ENCODE peak calls at places on chromosomes 6 and 20, in six cellular contexts. Z is dorsolateral prefrontal cortex; W is tibial nerve; A is prostate gland; H is CD4-positive, alpha-beta T cell; C is HCT116. M is an unnamed sample.

GRCh38 chr6:89387516-89388222 is 24.4 kb downstream of the RRAGD start:
- DNase-seq in C (no peak), W (no peak), A (no peak), H (no peak), Z (no peak), M (no peak)

GRCh38 chr6:45746046-45746445 is 269.6 kb downstream of the CLIC5 start:
- DNase-seq in C (no peak), Z (no peak), A (no peak), H (no peak), W (no peak), M (no peak)

GRCh38 chr6:121309768-121310473 is 24.4 kb downstream of the TBC1D32 start:
- DNase-seq in H (no peak), A (no peak), W (no peak), C (no peak), Z (no peak), M (peak; percentile 68)

GRCh38 chr6:99512033-99512432 is 3.2 kb downstream of the USP45 start:
- DNase-seq in A (no peak), Z (no peak), H (no peak), W (no peak), C (no peak), M (no peak)

GRCh38 chr6:18503588-18504231 is 116.6 kb downstream of the RNF144B start:
- DNase-seq in W (peak; percentile 24), A (peak; percentile 71), C (peak; percentile 61), Z (peak; percentile 60), H (no peak), M (peak; percentile 85)

GRCh38 chr6:14772188-14772587 is 473.7 kb upstream of the JARID2 start:
- DNase-seq in Z (no peak), C (no peak), W (no peak), A (no peak), H (no peak), M (no peak)

GRCh38 chr20:50850721-50851286 is 55.9 kb downstream of the BCAS4 start:
- DNase-seq in A (no peak), Z (no peak), W (no peak), H (no peak), C (no peak), M (peak; percentile 66)

GRCh38 chr6:134903448-134903847 is 46.5 kb downstream of the ALDH8A1 start:
- DNase-seq in A (no peak), W (no peak), C (no peak), H (no peak), Z (no peak), M (peak; percentile 62)

GRCh38 chr6:33586108-33586640 is 6.1 kb upstream of the BAK1 start:
- DNase-seq in W (no peak), A (no peak), C (no peak), Z (no peak), H (no peak), M (no peak)

GRCh38 chr20:31848088-31848999 is 2.9 kb upstream of the FOXS1 start:
- DNase-seq in W (no peak), C (no peak), H (no peak), A (no peak), Z (no peak), M (no peak)
- TF ChIP-seq CTCF in W (no peak), C (no peak), H (no peak), A (no peak), Z (no peak), M (no peak)

DNA sequence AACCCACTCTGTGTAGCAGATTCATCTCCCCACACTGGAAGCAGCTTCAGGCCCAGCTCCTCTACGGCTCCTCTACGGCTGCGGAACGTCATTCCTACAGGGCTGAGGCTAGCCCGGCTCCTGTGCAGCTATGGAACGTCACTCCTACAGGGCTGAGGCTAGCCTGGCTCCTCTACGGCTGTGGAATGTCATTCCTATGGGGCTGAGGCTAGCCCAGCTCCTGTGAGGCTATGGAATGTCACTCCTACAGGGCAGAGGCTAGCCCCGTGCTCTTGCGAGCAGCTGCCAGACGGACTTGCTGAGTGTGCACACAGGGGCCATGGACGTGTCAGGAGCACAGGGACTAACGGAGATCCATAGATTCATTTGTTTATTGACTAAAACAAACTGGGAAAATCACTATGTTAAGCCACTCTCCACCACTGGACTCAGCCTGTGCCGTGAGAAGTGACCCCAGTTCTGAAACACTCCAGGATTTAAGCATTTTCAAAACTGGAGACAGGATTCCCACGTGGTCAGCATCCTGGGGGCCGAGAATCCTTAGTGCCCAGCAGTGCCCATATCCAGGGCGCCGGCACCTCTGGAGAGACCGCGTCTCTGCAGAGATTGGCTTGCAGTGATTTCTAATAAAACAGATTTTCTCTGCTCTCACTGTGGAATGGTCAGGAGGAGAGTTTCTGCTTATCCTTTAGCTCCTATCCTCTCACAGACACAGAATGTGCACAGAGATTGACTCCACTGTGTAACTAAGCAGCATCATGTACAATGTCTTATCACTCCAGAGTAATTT is 5.0 kb downstream of the KCNQ2 start:
- DNase-seq in H (no peak), W (no peak), Z (no peak), A (no peak), C (no peak), M (no peak)
- H3K27me3 ChIP-seq in H (peaks cover 49% of the 10 kb centered on the region), W (peaks cover 93% of the 10 kb centered on the region), Z (peaks cover 8% of the 10 kb centered on the region), A (peaks cover 15% of the 10 kb centered on the region), C (no peaks in the 10 kb centered on the region), M (peaks cover 26% of the 10 kb centered on the region)

GRCh38 chr6:157201083-157201482 is 122.2 kb downstream of the TMEM242 start:
- DNase-seq in Z (no peak), A (no peak), H (no peak), W (no peak), C (no peak), M (peak; percentile 53)
- H3K27ac ChIP-seq in Z (no peak overlapping the region), A (no peak overlapping the region), H (no peak overlapping the region), W (no peak overlapping the region), C (no peak overlapping the region), M (no peak overlapping the region)

GRCh38 chr6:126422912-126423311 is 83.0 kb downstream of the CENPW start:
- DNase-seq in W (no peak), Z (no peak), H (no peak), A (no peak), C (no peak), M (no peak)
- TF ChIP-seq CTCF in W (no peak), Z (no peak), H (no peak), A (no peak), C (no peak), M (no peak)

GRCh38 chr20:35292504-35293285 is 470 bp upstream of the FAM83C start:
- DNase-seq in C (no peak), A (no peak), H (no peak), Z (no peak), W (no peak), M (peak; percentile 86)

GRCh38 chr20:35291654-35292503 is at the start of gene FAM83C:
- DNase-seq in A (no peak), H (no peak), C (no peak), Z (no peak), W (no peak), M (peak; percentile 55)

GRCh38 chr20:35295058-35295457 is 2.8 kb upstream of the FAM83C start:
- DNase-seq in H (no peak), A (no peak), Z (no peak), W (no peak), C (no peak), M (no peak)

GRCh38 chr20:35294293-35294685 is 2.1 kb upstream of the FAM83C start:
- DNase-seq in H (no peak), W (no peak), C (no peak), Z (no peak), A (no peak), M (peak; percentile 73)

DNA sequence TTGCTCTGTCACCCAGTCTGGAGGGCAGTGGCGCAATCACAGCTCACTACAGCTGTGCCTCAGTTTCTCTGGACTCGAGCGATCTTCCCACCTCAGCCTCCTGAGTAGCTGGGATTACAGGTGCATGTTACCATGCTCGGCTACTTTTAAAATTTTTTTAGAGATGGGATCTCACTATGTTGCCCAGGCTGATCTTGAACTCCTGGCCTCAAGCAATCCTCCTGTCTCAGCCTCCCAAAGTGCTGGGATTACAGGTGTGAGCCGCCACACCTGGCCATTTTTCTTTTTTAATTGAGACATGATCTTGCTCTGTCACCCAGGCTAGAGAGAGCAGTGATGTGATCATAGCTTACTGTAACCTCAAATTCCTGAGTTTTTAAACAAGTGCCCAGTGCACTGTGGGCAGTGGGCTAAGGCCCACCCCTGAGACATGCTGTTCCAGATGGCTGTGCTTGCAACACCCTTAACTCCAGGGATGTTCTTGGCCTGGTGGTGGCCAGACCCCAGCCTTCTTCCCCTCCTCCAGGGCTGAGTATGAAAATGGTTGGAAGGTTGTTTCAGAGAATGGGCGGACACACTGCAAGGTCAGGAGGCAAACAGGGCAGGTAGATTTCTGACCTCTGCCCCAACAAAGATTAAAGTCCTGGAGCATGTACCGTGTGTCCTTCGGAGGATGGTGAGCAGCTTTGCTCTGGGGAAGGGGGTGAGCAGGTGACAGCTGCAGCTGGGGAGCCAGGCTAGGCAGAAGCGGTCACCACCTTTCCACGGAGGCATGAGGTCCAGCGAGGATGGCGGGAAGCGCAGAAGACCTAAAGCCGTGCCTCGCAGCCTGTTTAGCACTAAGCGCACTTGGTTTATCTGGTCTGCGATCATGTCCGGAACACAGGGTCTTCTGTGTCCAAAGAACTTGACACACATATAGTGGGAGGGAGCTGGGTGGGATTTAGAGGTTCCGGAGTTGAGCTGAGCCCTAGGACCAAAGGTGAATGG is 1.4 kb upstream of the FAM83C start:
- DNase-seq in H (no peak), W (no peak), Z (no peak), A (no peak), C (no peak), M (peak; percentile 73)
- H3K27me3 ChIP-seq in H (no peaks in the 10 kb centered on the region), W (no peaks in the 10 kb centered on the region), Z (peaks cover 2% of the 10 kb centered on the region), A (no peaks in the 10 kb centered on the region), C (no peaks in the 10 kb centered on the region), M (peaks cover 3% of the 10 kb centered on the region)

DNA sequence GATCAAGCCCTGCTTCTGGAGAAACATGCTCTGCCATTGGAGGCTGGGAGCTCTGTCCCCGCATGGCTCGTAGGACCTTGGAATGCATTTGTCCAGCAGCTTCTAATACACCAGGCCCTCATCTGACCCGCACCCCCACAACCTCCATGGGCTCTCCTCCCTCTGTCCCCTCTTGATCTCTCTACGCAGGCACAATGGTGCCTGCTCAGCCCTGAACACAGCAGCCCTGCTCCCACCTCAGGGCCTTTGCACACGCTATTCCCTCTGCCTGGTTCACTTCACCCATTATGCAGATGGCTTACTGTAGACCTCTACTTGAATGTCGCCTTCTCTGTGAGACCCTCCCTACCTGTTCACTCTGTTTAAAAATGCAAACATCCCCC is 27.0 kb upstream of the PTGIS start:
- DNase-seq in W (no peak), Z (no peak), H (no peak), C (no peak), A (no peak), M (no peak)
- H3K27ac ChIP-seq in W (no peak overlapping the region), Z (no peak overlapping the region), H (no peak overlapping the region), C (no peak overlapping the region), A (no peak overlapping the region), M (peak overlapping the region; percentile 35)

GRCh38 chr6:30213999-30214982 is 1.1 kb upstream of the TRIM26 start:
- DNase-seq in W (peak; percentile 67), C (no peak), H (peak; percentile 50), Z (peak; percentile 66), A (peak; percentile 77), M (peak; percentile 89)
- TF ChIP-seq CTCF in W (no peak), C (no peak), H (no peak), Z (no peak), A (no peak), M (no peak)

GRCh38 chr6:165985926-165986646 is 181.6 kb downstream of the TBXT start:
- DNase-seq in A (no peak), Z (no peak), W (no peak), H (no peak), C (no peak), M (no peak)
- H3K27me3 ChIP-seq in A (peaks cover 48% of the 10 kb centered on the region), Z (no peaks in the 10 kb centered on the region), W (peaks cover 52% of the 10 kb centered on the region), H (peaks cover 8% of the 10 kb centered on the region), C (no peaks in the 10 kb centered on the region), M (peaks cover 28% of the 10 kb centered on the region)

M was measured in osteoblast.